ENCODE peak calls at places on chromosomes 16 and 17, in six cellular contexts. Q is AG09319, S is NCI-H82, D is GM03348, T is small intestine, Z is HuH-7. Y is an unnamed sample.

GRCh38 chr17:31321481-31321880 is at the start of gene EVI2A:
- DNase-seq in Q (no peak), S (no peak), D (peak), T (peak), Z (no peak), Y (peak)

GRCh38 chr17:21249911-21250703 is 3.1 kb downstream of the NATD1 start:
- DNase-seq in Q (no peak), S (peak), D (no peak), T (no peak), Z (no peak), Y (peak)

GRCh38 chr16:8173111-8173644 is 417.1 kb downstream of the TMEM114 start:
- DNase-seq in Q (no peak), S (peak), D (peak), T (peak), Z (peak), Y (peak)

GRCh38 chr17:43983515-43984411 is 20.7 kb upstream of the NAGS start:
- DNase-seq in Q (no peak), S (peak), D (peak), T (peak), Z (peak), Y (peak)

GRCh38 chr16:23232806-23233205 is 50.3 kb downstream of the SCNN1G start:
- DNase-seq in Q (no peak), S (peak), D (no peak), T (no peak), Z (no peak), Y (no peak)

GRCh38 chr16:58938856-58939255 is 204.7 kb upstream of the GOT2 start:
- DNase-seq in Q (no peak), S (no peak), D (no peak), T (no peak), Z (no peak), Y (no peak)

GRCh38 chr16:71625113-71625850 is 702 bp upstream of the MARVELD3 start:
- DNase-seq in Q (no peak), S (no peak), D (no peak), T (no peak), Z (no peak), Y (no peak)

GRCh38 chr16:21224800-21225199 is 8.7 kb upstream of the ANKS4B start:
- DNase-seq in Q (no peak), S (no peak), D (no peak), T (no peak), Z (no peak), Y (no peak)

GRCh38 chr16:73536931-73537330 is 489.0 kb upstream of the ZFHX3 start:
- DNase-seq in Q (no peak), S (no peak), D (no peak), T (no peak), Z (no peak), Y (no peak)

GRCh38 chr16:13866073-13866472 is 53.9 kb upstream of the ERCC4 start:
- DNase-seq in Q (peak), S (peak), D (peak), T (peak), Z (peak), Y (peak)

GRCh38 chr16:3131755-3132377 is 3.0 kb upstream of the ZNF213 start:
- DNase-seq in Q (no peak), S (peak), D (no peak), T (peak), Z (peak), Y (no peak)

GRCh38 chr16:16025214-16025968 is 76.0 kb downstream of the ABCC1 start:
- DNase-seq in Q (peak), S (no peak), D (peak), T (no peak), Z (no peak), Y (peak)

GRCh38 chr17:81186203-81186602 is 20.2 kb upstream of the AATK start:
- DNase-seq in Q (no peak), S (no peak), D (no peak), T (no peak), Z (no peak), Y (no peak)

GRCh38 chr17:31610301-31610910 is 218.9 kb downstream of the RAB11FIP4 start:
- DNase-seq in Q (no peak), S (no peak), D (no peak), T (no peak), Z (no peak), Y (no peak)

GRCh38 chr17:8048736-8049135 is 9.9 kb downstream of the ALOX15B start:
- DNase-seq in Q (no peak), S (no peak), D (no peak), T (no peak), Z (no peak), Y (no peak)

GRCh38 chr17:5640726-5641125 is 56.4 kb upstream of the NLRP1 start:
- DNase-seq in Q (no peak), S (no peak), D (no peak), T (no peak), Z (no peak), Y (peak)

GRCh38 chr16:55019419-55020131 is 88.9 kb downstream of the IRX5 start:
- DNase-seq in Q (no peak), S (no peak), D (no peak), T (no peak), Z (no peak), Y (no peak)

GRCh38 chr17:7261377-7262191 is 694 bp downstream of the CLDN7 start:
- DNase-seq in Q (no peak), S (no peak), D (peak), T (no peak), Z (no peak), Y (no peak)

GRCh38 chr16:27867122-27868110 is 196.1 kb downstream of the GSG1L start:
- DNase-seq in Q (peak), S (peak), D (peak), T (peak), Z (peak), Y (peak)

GRCh38 chr17:50558091-50558490 is 2.4 kb upstream of the CACNA1G start:
- DNase-seq in Q (no peak), S (peak), D (no peak), T (no peak), Z (no peak), Y (no peak)

GRCh38 chr17:16920628-16921020 is 51.3 kb downstream of the TNFRSF13B start:
- DNase-seq in Q (no peak), S (no peak), D (no peak), T (no peak), Z (no peak), Y (no peak)

GRCh38 chr17:19017804-19018599 is 13.4 kb upstream of the FAM83G start:
- DNase-seq in Q (no peak), S (no peak), D (no peak), T (peak), Z (no peak), Y (no peak)

GRCh38 chr17:44203731-44204452 is 4.2 kb upstream of the ATXN7L3 start:
- DNase-seq in Q (no peak), S (peak), D (peak), T (no peak), Z (peak), Y (no peak)

GRCh38 chr17:72602517-72603345 is 481.9 kb downstream of the SOX9 start:
- DNase-seq in Q (no peak), S (no peak), D (peak), T (peak), Z (no peak), Y (peak)

GRCh38 chr17:28895794-28896447 is 1.6 kb downstream of the FLOT2 start:
- DNase-seq in Q (no peak), S (peak), D (no peak), T (no peak), Z (no peak), Y (no peak)

GRCh38 chr16:51114369-51114768 is 36.7 kb downstream of the SALL1 start:
- DNase-seq in Q (no peak), S (no peak), D (no peak), T (no peak), Z (no peak), Y (no peak)

GRCh38 chr17:73911726-73912359 is 267.6 kb upstream of the SDK2 start:
- DNase-seq in Q (no peak), S (no peak), D (no peak), T (no peak), Z (no peak), Y (no peak)

GRCh38 chr17:63436523-63437110 is 9.5 kb downstream of the CYB561 start:
- DNase-seq in Q (no peak), S (peak), D (no peak), T (no peak), Z (no peak), Y (no peak)

GRCh38 chr17:7755095-7755890 is 37.7 kb downstream of the DNAH2 start:
- DNase-seq in Q (no peak), S (no peak), D (no peak), T (peak), Z (no peak), Y (no peak)

GRCh38 chr17:16171613-16172012 is 43.7 kb downstream of the NCOR1 start:
- DNase-seq in Q (no peak), S (no peak), D (peak), T (no peak), Z (peak), Y (no peak)

GRCh38 chr16:87661561-87661960 is 59.3 kb downstream of the JPH3 start:
- DNase-seq in Q (no peak), S (peak), D (peak), T (no peak), Z (peak), Y (peak)

GRCh38 chr16:1338855-1339675 is 5.6 kb downstream of the BAIAP3 start:
- DNase-seq in Q (no peak), S (no peak), D (no peak), T (no peak), Z (no peak), Y (no peak)

GRCh38 chr16:81532491-81533174 is 88.0 kb downstream of the CMIP start:
- DNase-seq in Q (no peak), S (no peak), D (no peak), T (peak), Z (no peak), Y (no peak)

GRCh38 chr17:3961564-3962047 is 2.6 kb downstream of the ATP2A3 start:
- DNase-seq in Q (no peak), S (peak), D (no peak), T (no peak), Z (no peak), Y (no peak)

Y was measured in foreskin fibroblast.